ENCODE peak calls at places on chromosomes 2 and 18, in seven cellular contexts. E, C, F, S, X, R and Y are unnamed samples.

GRCh38 chr2:68366083-68366560 is 1.0 kb downstream of the PLEK start:
- DNase-seq in F (no peak), E (no peak), R (no peak), X (peak; percentile 31), C (peak; percentile 25), S (no peak), Y (peak; percentile 87)

GRCh38 chr2:152134488-152135280 is 35.8 kb upstream of the CACNB4 start:
- DNase-seq in F (no peak), R (peak; percentile 29), E (no peak), S (no peak), C (peak; percentile 63), X (no peak), Y (no peak)

GRCh38 chr18:9135912-9136314 is 668 bp upstream of the ANKRD12 start:
- DNase-seq in E (peak; percentile 27), S (no peak), C (no peak), X (peak; percentile 75), R (no peak), F (no peak), Y (no peak)

GRCh38 chr18:9711361-9712129 is 3.4 kb downstream of the RAB31 start:
- DNase-seq in F (no peak), R (no peak), X (no peak), C (peak; percentile 53), S (no peak), E (no peak), Y (peak; percentile 81)

GRCh38 chr18:26821181-26821580 is 44.3 kb downstream of the AQP4 start:
- DNase-seq in C (no peak), F (no peak), X (no peak), S (no peak), E (no peak), R (no peak), Y (no peak)

GRCh38 chr2:20544093-20544747 is 97.3 kb downstream of the RHOB start:
- DNase-seq in E (no peak), X (no peak), S (no peak), F (no peak), C (no peak), R (no peak), Y (no peak)

GRCh38 chr2:113754989-113755689 is 1.3 kb downstream of the SLC35F5 start:
- DNase-seq in E (no peak), X (no peak), C (no peak), R (peak; percentile 5), S (peak; percentile 1), F (no peak), Y (no peak)

GRCh38 chr2:75064691-75065396 is 106.4 kb downstream of the POLE4 start:
- DNase-seq in E (peak; percentile 70), C (peak; percentile 66), S (peak; percentile 59), R (peak; percentile 63), F (no peak), X (peak; percentile 77), Y (no peak)

GRCh38 chr2:109195193-109196045 is 66.4 kb downstream of the SH3RF3 start:
- DNase-seq in R (no peak), X (no peak), E (no peak), S (peak; percentile 11), F (no peak), C (no peak), Y (no peak)

GRCh38 chr18:55485666-55486065 is 102.3 kb downstream of the TCF4 start:
- DNase-seq in R (peak; percentile 79), F (no peak), C (no peak), S (no peak), E (no peak), X (no peak), Y (no peak)

GRCh38 chr2:63662028-63662804 is 73.5 kb downstream of the MDH1 start:
- DNase-seq in E (no peak), R (no peak), C (no peak), F (no peak), S (no peak), X (no peak), Y (no peak)

GRCh38 chr2:45885111-45885685 is 233.7 kb downstream of the PRKCE start:
- DNase-seq in E (no peak), F (no peak), X (no peak), C (no peak), S (no peak), R (no peak), Y (no peak)

GRCh38 chr2:11541693-11542274 is 7.9 kb downstream of the GREB1 start:
- DNase-seq in X (no peak), R (no peak), E (no peak), C (no peak), F (no peak), S (no peak), Y (no peak)

GRCh38 chr18:10057808-10058791 is 144.3 kb downstream of the VAPA start:
- DNase-seq in S (no peak), R (peak; percentile 80), X (no peak), C (peak; percentile 10), F (peak; percentile 40), E (no peak), Y (no peak)

GRCh38 chr18:48038636-48039035 is 108.2 kb upstream of the SMAD2 start:
- DNase-seq in R (no peak), C (no peak), X (no peak), S (no peak), F (peak; percentile 65), E (no peak), Y (peak; percentile 21)

GRCh38 chr2:161379740-161380139 is 36.4 kb upstream of the TBR1 start:
- DNase-seq in S (peak; percentile 26), F (no peak), X (no peak), R (no peak), E (no peak), C (no peak), Y (no peak)

GRCh38 chr18:711693-712400 is 583 bp downstream of the ENOSF1 start:
- DNase-seq in S (peak; percentile 46), F (peak; percentile 86), C (peak; percentile 90), X (peak; percentile 79), E (peak; percentile 33), R (peak; percentile 83), Y (peak; percentile 93)
- TF ChIP-seq CTCF in S (no peak), F (no peak), C (no peak), X (no peak), E (no peak), R (peak; percentile 13), Y (no peak)

DNA sequence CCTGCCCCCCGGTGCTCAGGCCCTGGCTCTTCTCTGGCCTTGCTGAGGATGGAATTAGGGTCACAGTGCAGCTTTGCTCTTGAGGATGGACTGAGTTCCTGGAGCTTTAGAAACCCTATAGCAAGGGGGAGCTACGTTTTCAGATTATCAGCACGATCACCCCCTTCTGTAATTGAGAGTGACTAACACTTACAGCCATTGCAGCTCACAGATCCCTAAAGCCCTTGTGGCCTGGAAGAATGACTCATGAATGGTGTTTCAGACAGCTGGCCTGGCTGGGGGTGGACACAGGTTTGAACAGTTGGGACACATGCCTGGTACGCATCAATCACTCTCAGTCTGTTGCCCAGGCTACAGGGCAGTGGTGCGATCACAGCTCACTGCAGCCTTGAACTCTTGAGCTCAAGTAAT is 79.7 kb upstream of the IGFBP5 start:
- DNase-seq in F (no peak), E (no peak), R (peak; percentile 94), S (peak; percentile 25), X (no peak), C (no peak), Y (no peak)
- TF ChIP-seq CTCF in F (no peak), E (no peak), R (peak; percentile 11), S (no peak), X (no peak), C (no peak), Y (no peak)

GRCh38 chr2:14634885-14635871 is 2.7 kb downstream of the LRATD1 start:
- DNase-seq in S (peak; percentile 75), C (no peak), R (peak; percentile 75), X (peak; percentile 84), E (peak; percentile 76), F (peak; percentile 87), Y (no peak)
- TF ChIP-seq CTCF in S (no peak), C (no peak), R (peak; percentile 25), X (no peak), E (no peak), F (no peak), Y (no peak)

DNA sequence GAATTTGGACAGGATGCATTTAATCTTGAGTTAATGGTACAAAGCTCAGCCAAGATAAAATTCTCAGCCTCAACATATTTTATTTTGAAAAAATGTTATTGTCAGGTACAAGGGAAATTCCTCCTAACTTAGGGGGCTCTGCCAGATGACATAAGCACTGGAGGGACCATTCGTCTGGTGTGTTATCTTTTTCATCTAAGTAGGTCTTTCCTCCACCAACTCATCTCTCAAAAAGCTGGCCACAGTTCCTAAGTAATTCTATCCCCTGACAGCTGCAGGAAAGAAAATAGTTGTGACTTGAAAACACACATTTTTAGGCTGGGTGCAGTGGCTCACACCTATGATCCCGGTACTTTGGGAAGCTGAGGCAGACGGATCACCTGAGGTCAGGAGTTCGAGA is 25.4 kb upstream of the MYCN start:
- DNase-seq in X (no peak), R (no peak), S (no peak), E (no peak), C (no peak), F (no peak), Y (no peak)
- TF ChIP-seq CTCF in X (no peak), R (no peak), S (no peak), E (no peak), C (no peak), F (no peak), Y (no peak)

DNA sequence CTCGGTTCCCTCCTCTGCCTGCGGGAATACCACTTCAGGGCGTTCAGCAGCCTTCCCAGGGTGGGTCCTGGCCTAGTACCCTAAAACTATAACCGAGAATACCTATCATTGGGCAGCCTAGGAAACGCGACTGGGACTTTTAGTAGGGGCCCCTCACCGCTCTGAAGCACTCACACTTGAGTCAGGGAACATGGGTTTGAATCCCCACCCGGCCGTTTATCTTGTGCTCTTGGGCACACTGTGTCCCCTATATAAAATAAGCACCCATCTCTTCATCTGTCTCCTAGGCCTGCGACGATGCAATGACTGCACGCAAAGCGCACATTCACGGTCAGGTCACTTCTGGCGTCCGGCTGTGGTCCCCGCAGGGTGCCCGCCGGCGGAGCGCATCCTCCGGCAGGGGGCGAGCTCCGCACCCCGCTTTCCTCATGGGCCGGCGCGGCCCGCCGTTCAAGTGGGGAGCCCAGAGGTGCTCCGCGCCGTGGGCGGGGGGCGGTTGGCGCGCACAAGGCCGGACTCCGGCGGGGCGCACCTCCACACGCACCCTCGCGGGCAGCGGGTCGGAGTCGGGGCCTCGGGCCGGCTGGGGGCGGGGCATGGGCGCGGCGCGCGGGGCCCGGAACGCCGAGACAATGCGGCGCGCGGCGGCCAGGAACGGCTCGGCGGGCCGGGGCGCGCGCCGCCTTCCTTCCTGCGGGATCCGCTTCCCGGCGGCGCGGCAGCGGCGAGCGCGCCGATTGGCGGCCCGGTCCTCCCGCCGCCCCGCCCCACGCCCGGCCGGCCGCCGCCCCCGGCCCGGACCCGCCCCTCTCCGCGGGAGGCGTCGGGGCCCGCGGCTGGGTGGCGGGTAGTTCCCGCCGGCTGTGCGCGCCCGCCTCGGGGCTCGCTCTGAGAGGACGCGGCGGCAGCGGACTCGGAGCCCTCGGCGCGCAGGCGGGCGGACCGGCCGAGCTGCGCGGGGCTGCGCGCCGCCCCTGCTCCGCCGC is at the start of gene ASAP2:
- DNase-seq in C (peak; percentile 53), S (peak; percentile 87), R (peak; percentile 59), E (peak; percentile 74), X (peak; percentile 78), F (no peak), Y (peak; percentile 59)
- TF ChIP-seq CTCF in C (peak; percentile 70), S (peak; percentile 82), R (peak; percentile 74), E (peak; percentile 85), X (peak; percentile 80), F (peak; percentile 78), Y (peak; percentile 81)